ENCODE peak calls at places on chromosomes 16 and 17, in four cellular contexts. G, Q, M and R are unnamed samples.

GRCh38 chr17:75850928-75851692 is 4.0 kb downstream of the WBP2 start:
- DNase-seq in G (no peak), Q (no peak), M (no peak), R (no peak)

GRCh38 chr16:88782454-88783390 is 2.3 kb downstream of the PIEZO1 start:
- DNase-seq in G (no peak), Q (no peak), M (no peak), R (no peak)

GRCh38 chr16:85517780-85518179 is 95.3 kb upstream of the GSE1 start:
- DNase-seq in G (no peak), Q (no peak), M (no peak), R (no peak)

GRCh38 chr16:47524007-47524405 is 62.9 kb downstream of the PHKB start:
- DNase-seq in G (no peak), Q (no peak), M (no peak), R (no peak)

GRCh38 chr17:83093506-83093905 is 14.1 kb downstream of the METRNL start:
- DNase-seq in G (no peak), Q (no peak), M (no peak), R (no peak)

GRCh38 chr16:56388209-56388608 is 37.1 kb downstream of the AMFR start:
- DNase-seq in G (no peak), Q (no peak), M (no peak), R (no peak)

GRCh38 chr17:10754109-10754508 is 24.3 kb upstream of the TMEM220 start:
- DNase-seq in G (no peak), Q (peak), M (peak), R (peak)

GRCh38 chr17:77696720-77697460 is 261.6 kb upstream of the TNRC6C start:
- DNase-seq in G (no peak), Q (no peak), M (no peak), R (no peak)

GRCh38 chr17:15341385-15341849 is at the start of gene TEKT3:
- DNase-seq in G (no peak), Q (peak), M (peak), R (no peak)

GRCh38 chr17:42760652-42761581 is at the start of gene RAMP2:
- DNase-seq in G (no peak), Q (no peak), M (peak), R (no peak)

GRCh38 chr17:33990943-33991706 is 264.0 kb upstream of the CCL2 start:
- DNase-seq in G (no peak), Q (no peak), M (no peak), R (no peak)

GRCh38 chr16:54335230-54335629 is 48.6 kb upstream of the IRX3 start:
- DNase-seq in G (no peak), Q (no peak), M (no peak), R (no peak)

GRCh38 chr17:19554393-19554792 is 20.7 kb downstream of the SLC47A1 start:
- DNase-seq in G (no peak), Q (no peak), M (no peak), R (peak)

GRCh38 chr17:58412910-58413630 is 4.3 kb downstream of the RNF43 start:
- DNase-seq in G (no peak), Q (peak), M (no peak), R (peak)

GRCh38 chr17:79572136-79572915 is 38.5 kb downstream of the RBFOX3 start:
- DNase-seq in G (no peak), Q (no peak), M (no peak), R (no peak)

GRCh38 chr16:12749076-12749475 is 54.6 kb downstream of the CPPED1 start:
- DNase-seq in G (no peak), Q (no peak), M (no peak), R (no peak)

GRCh38 chr16:79632289-79632688 is 31.8 kb upstream of the MAF start:
- DNase-seq in G (no peak), Q (no peak), M (no peak), R (no peak)

GRCh38 chr16:88804552-88805339 is 1.2 kb downstream of the CDT1 start:
- DNase-seq in G (no peak), Q (peak), M (peak), R (peak)

GRCh38 chr17:17940451-17940911 is 31.7 kb downstream of the TOM1L2 start:
- DNase-seq in G (no peak), Q (no peak), M (no peak), R (no peak)

GRCh38 chr16:66746682-66747081 is 4.7 kb downstream of the DYNC1LI2 start:
- DNase-seq in G (peak), Q (no peak), M (no peak), R (no peak)

GRCh38 chr16:79402356-79402755 is 198.2 kb downstream of the MAF start:
- DNase-seq in G (no peak), Q (peak), M (no peak), R (no peak)

GRCh38 chr16:15928261-15929104 is 20.9 kb upstream of the ABCC1 start:
- DNase-seq in G (no peak), Q (no peak), M (no peak), R (peak)

GRCh38 chr16:11989238-11990160 is 13.0 kb downstream of the SNX29 start:
- DNase-seq in G (no peak), Q (no peak), M (no peak), R (no peak)

GRCh38 chr17:59675231-59675630 is 32.0 kb downstream of the PTRH2 start:
- DNase-seq in G (no peak), Q (no peak), M (no peak), R (no peak)

GRCh38 chr17:40818343-40818732 is 4.1 kb downstream of the KRT10 start:
- DNase-seq in G (no peak), Q (no peak), M (no peak), R (no peak)

GRCh38 chr17:83200231-83200699 is 120.9 kb downstream of the METRNL start:
- DNase-seq in G (no peak), Q (no peak), M (peak), R (no peak)

GRCh38 chr16:24869033-24869432 is 23.3 kb downstream of the SLC5A11 start:
- DNase-seq in G (no peak), Q (no peak), M (no peak), R (no peak)

GRCh38 chr16:70691223-70692129 is 5.6 kb upstream of the MTSS2 start:
- DNase-seq in G (no peak), Q (no peak), M (no peak), R (peak)

GRCh38 chr17:49515196-49515770 is 20.2 kb downstream of the NGFR start:
- DNase-seq in G (peak), Q (peak), M (peak), R (peak)

DNA sequence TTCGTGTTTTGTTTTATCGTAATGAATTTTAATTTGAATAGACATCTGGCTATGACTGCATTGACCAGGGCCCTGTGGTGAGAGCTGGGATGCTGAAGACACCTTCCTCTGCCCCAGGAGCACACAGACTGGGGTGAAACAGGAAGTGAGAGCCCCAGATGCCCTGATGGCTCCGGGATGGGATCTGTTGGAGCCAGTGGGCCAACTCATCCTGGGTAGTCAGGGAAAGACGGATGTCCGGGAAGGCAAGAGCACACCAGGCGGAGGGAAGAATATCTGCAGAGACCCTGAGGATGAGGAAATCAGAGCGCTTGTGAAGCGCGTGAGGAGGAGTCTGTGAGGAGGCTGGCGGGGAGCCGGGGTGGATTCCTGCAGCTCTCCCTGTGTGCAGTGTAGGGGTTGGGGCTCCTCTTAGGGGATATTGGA is 71.5 kb upstream of the LGALS9 start:
- DNase-seq in G (no peak), Q (no peak), M (no peak), R (peak)
- TF ChIP-seq TCF7 in G (no peak), Q (no peak), M (no peak), R (no peak)

GRCh38 chr17:48213797-48214196 is 106.2 kb downstream of the SNX11 start:
- DNase-seq in G (no peak), Q (no peak), M (no peak), R (no peak)
- TF ChIP-seq TCF7 in G (no peak), Q (no peak), M (no peak), R (no peak)

GRCh38 chr16:7390974-7391373 is 58.3 kb downstream of the RBFOX1 start:
- DNase-seq in G (no peak), Q (no peak), M (no peak), R (no peak)
- TF ChIP-seq TCF7 in G (no peak), Q (no peak), M (no peak), R (no peak)

DNA sequence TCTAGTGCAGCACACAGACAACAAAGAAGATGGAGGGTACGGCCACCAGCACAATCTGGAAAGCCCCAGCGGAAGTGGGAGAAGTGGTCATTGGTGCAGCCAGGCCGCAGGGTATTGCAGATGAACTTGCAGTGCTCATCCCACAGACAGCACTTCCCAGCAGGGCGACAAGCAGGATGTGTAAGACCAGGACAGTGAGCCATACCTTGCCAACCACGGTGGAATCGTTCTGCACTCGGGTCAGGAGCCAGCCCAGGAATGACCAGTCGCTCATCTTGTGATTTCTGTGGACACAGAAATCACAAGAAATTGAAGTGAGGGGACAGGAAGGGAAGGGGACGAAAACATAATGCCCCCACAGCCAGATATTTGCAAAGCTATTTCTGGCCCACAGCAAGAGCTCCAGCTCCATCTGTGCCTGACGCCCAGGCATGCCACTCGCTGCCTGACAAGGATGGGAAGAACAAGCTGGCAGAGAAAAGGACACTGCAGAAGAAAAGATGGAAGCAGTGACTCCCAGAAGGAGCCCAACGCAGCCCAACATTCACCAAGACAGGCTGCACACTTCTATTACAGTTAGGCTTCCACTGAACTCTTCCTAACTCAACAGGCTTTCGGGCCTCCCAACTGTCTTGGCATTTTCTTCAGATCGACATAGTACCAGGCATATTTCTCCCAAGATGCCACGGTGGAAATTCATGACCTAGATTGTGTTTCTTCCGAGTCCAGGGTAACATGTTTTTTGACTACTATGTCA is 17.5 kb upstream of the MYO18A start:
- DNase-seq in G (no peak), Q (no peak), M (no peak), R (no peak)
- TF ChIP-seq TCF7 in G (no peak), Q (no peak), M (no peak), R (no peak)

GRCh38 chr16:22983614-22984013 is 165.6 kb downstream of the USP31 start:
- DNase-seq in G (no peak), Q (no peak), M (no peak), R (no peak)

DNA sequence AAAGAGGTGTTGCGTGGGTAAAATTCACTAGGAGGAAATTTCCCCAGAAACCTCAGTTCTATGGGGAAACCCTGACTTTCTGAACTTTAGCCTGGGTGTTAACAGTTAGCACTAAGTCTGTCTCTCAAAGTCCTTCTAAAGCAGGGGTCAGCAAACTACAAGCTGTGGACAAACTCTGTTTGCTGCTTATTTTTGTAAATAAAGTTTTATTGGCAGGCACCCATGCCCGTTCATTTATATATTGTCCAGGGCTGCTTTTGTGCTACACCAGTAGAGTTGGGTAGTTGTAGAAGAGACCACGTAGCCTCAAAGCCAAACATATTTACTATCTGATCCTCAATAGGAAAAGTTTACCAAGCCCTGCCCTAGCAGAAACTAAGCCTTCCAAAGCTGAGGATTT is 159.7 kb downstream of the USP31 start:
- DNase-seq in G (no peak), Q (no peak), M (no peak), R (no peak)
- TF ChIP-seq TCF7 in G (no peak), Q (no peak), M (no peak), R (no peak)

DNA sequence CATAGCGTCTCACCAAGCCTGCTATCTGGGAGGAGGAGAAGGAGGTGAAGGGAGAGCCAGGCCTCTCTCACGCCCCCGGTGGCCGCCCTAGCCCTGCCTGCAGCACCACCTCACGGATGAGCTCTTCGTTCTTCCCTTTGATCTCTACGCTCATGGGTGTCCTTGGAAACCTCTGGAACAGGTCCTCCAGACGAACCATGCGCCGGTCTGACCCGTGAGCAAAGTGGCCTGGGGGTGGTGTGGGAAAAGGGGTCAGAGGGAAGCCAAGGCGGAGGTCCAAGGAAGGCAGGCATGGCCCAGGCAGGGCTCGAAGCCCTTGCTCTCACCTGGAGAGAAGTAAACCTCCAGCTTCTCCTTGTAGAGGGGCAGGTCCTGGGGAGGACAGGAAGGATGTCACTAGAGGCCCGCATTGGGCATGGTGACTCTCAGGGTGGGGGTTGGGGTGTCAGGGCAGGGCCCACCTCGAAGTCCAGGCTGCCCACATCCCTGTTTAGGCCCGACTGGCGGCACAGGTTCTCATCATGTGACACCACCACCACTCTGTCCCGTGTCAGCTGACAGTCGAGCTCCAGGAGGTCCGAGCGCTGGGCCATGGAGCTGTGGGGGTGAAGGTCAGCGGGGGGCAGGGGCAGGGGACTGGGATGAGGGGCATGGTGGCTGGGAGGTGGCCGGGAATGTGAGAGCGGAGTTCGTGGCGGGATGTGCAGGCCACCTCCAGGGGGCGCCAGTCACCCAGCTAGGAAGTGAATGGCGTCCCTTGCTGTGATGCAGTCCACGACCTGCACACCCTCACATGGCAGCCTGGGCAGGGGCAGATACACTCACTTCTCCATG is 923 bp downstream of the GDPD3 start:
- DNase-seq in G (no peak), Q (peak), M (peak), R (peak)
- TF ChIP-seq TCF7 in G (no peak), Q (no peak), M (no peak), R (peak)

GRCh38 chr16:10600792-10601443 is 20.5 kb upstream of the EMP2 start:
- DNase-seq in G (no peak), Q (no peak), M (no peak), R (no peak)
- TF ChIP-seq TCF7 in G (no peak), Q (no peak), M (no peak), R (no peak)

GRCh38 chr17:31579265-31579664 is 187.8 kb downstream of the RAB11FIP4 start:
- DNase-seq in G (no peak), Q (no peak), M (no peak), R (no peak)

GRCh38 chr17:31581491-31581890 is 190.0 kb downstream of the RAB11FIP4 start:
- DNase-seq in G (no peak), Q (no peak), M (no peak), R (no peak)

GRCh38 chr17:31580331-31581021 is 189.0 kb downstream of the RAB11FIP4 start:
- DNase-seq in G (no peak), Q (no peak), M (no peak), R (no peak)

GRCh38 chr17:31582151-31582907 is 190.9 kb downstream of the RAB11FIP4 start:
- DNase-seq in G (peak), Q (no peak), M (no peak), R (no peak)

GRCh38 chr17:31581022-31581483 is 189.6 kb downstream of the RAB11FIP4 start:
- DNase-seq in G (no peak), Q (no peak), M (no peak), R (no peak)
- TF ChIP-seq TCF7 in G (no peak), Q (no peak), M (no peak), R (no peak)

GRCh38 chr17:50865060-50865867 is 890 bp downstream of the TOB1 start:
- DNase-seq in G (no peak), Q (peak), M (peak), R (peak)
- TF ChIP-seq TCF7 in G (no peak), Q (no peak), M (no peak), R (peak)